ENCODE peak calls at places on chromosomes 16 and 17, in eight cellular contexts. One of them, this sample, is unnamed.

GRCh38 chr16:63890072-63890471 is 1231.8 kb downstream of the CDH11 start:
- DNase-seq in GM23248: peak
- DNase-seq in epithelial cell of prostate: peak
- DNase-seq in effector CD4-positive, alpha-beta T cell: no peak
- DNase-seq in GM13977: no peak
- DNase-seq in activated CD4-positive, alpha-beta T cell treated with anti-CD3 and anti-CD28 coated beads for 4 hours: no peak
- DNase-seq in IMR-90: peak
- DNase-seq in NCI-H345: no peak
- DNase-seq in this sample: no peak

GRCh38 chr17:58172369-58173071 is 5.7 kb downstream of the OR4D2 start:
- DNase-seq in GM23248: peak
- DNase-seq in epithelial cell of prostate: peak
- DNase-seq in effector CD4-positive, alpha-beta T cell: peak
- DNase-seq in GM13977: peak
- DNase-seq in activated CD4-positive, alpha-beta T cell treated with anti-CD3 and anti-CD28 coated beads for 4 hours: peak
- DNase-seq in IMR-90: peak
- DNase-seq in NCI-H345: peak
- DNase-seq in this sample: peak

GRCh38 chr16:28821874-28822519 is 802 bp upstream of the ATXN2L start:
- DNase-seq in GM23248: peak
- DNase-seq in epithelial cell of prostate: no peak
- DNase-seq in effector CD4-positive, alpha-beta T cell: no peak
- DNase-seq in GM13977: no peak
- DNase-seq in activated CD4-positive, alpha-beta T cell treated with anti-CD3 and anti-CD28 coated beads for 4 hours: no peak
- DNase-seq in IMR-90: no peak
- DNase-seq in NCI-H345: no peak
- DNase-seq in this sample: peak

GRCh38 chr17:45964634-45965033 is 34.4 kb upstream of the STH start:
- DNase-seq in GM23248: no peak
- DNase-seq in epithelial cell of prostate: no peak
- DNase-seq in effector CD4-positive, alpha-beta T cell: no peak
- DNase-seq in GM13977: no peak
- DNase-seq in activated CD4-positive, alpha-beta T cell treated with anti-CD3 and anti-CD28 coated beads for 4 hours: no peak
- DNase-seq in IMR-90: no peak
- DNase-seq in NCI-H345: no peak
- DNase-seq in this sample: no peak

GRCh38 chr16:80480664-80481063 is 60.1 kb upstream of the DYNLRB2 start:
- DNase-seq in GM23248: no peak
- DNase-seq in epithelial cell of prostate: no peak
- DNase-seq in effector CD4-positive, alpha-beta T cell: no peak
- DNase-seq in GM13977: no peak
- DNase-seq in activated CD4-positive, alpha-beta T cell treated with anti-CD3 and anti-CD28 coated beads for 4 hours: no peak
- DNase-seq in IMR-90: no peak
- DNase-seq in NCI-H345: no peak
- DNase-seq in this sample: no peak

GRCh38 chr16:82263456-82264159 is 93.6 kb upstream of the MPHOSPH6 start:
- DNase-seq in GM23248: peak
- DNase-seq in epithelial cell of prostate: no peak
- DNase-seq in effector CD4-positive, alpha-beta T cell: peak
- DNase-seq in GM13977: peak
- DNase-seq in activated CD4-positive, alpha-beta T cell treated with anti-CD3 and anti-CD28 coated beads for 4 hours: peak
- DNase-seq in IMR-90: peak
- DNase-seq in NCI-H345: peak
- DNase-seq in this sample: peak

GRCh38 chr17:28897769-28898259 is 281 bp upstream of the FLOT2 start:
- DNase-seq in GM23248: no peak
- DNase-seq in epithelial cell of prostate: no peak
- DNase-seq in effector CD4-positive, alpha-beta T cell: peak
- DNase-seq in GM13977: no peak
- DNase-seq in activated CD4-positive, alpha-beta T cell treated with anti-CD3 and anti-CD28 coated beads for 4 hours: no peak
- DNase-seq in IMR-90: no peak
- DNase-seq in NCI-H345: no peak
- DNase-seq in this sample: no peak

GRCh38 chr17:35614835-35615234 is 27.7 kb downstream of the AP2B1 start:
- DNase-seq in GM23248: no peak
- DNase-seq in epithelial cell of prostate: no peak
- DNase-seq in effector CD4-positive, alpha-beta T cell: no peak
- DNase-seq in GM13977: no peak
- DNase-seq in activated CD4-positive, alpha-beta T cell treated with anti-CD3 and anti-CD28 coated beads for 4 hours: no peak
- DNase-seq in IMR-90: no peak
- DNase-seq in NCI-H345: no peak
- DNase-seq in this sample: no peak

GRCh38 chr17:75152971-75153853 is 1.1 kb downstream of the JPT1 start:
- DNase-seq in GM23248: peak
- DNase-seq in epithelial cell of prostate: no peak
- DNase-seq in effector CD4-positive, alpha-beta T cell: no peak
- DNase-seq in GM13977: peak
- DNase-seq in activated CD4-positive, alpha-beta T cell treated with anti-CD3 and anti-CD28 coated beads for 4 hours: peak
- DNase-seq in IMR-90: peak
- DNase-seq in NCI-H345: peak
- DNase-seq in this sample: peak

GRCh38 chr17:82414548-82415281 is 3.4 kb upstream of the HEXD start:
- DNase-seq in GM23248: peak
- DNase-seq in epithelial cell of prostate: no peak
- DNase-seq in effector CD4-positive, alpha-beta T cell: peak
- DNase-seq in GM13977: peak
- DNase-seq in activated CD4-positive, alpha-beta T cell treated with anti-CD3 and anti-CD28 coated beads for 4 hours: peak
- DNase-seq in IMR-90: peak
- DNase-seq in NCI-H345: peak
- DNase-seq in this sample: peak

GRCh38 chr17:44830359-44831269 is 527 bp upstream of the GJC1 start:
- DNase-seq in GM23248: peak
- DNase-seq in epithelial cell of prostate: no peak
- DNase-seq in effector CD4-positive, alpha-beta T cell: no peak
- DNase-seq in GM13977: peak
- DNase-seq in activated CD4-positive, alpha-beta T cell treated with anti-CD3 and anti-CD28 coated beads for 4 hours: peak
- DNase-seq in IMR-90: no peak
- DNase-seq in NCI-H345: peak
- DNase-seq in this sample: peak

GRCh38 chr17:55735784-55736405 is 13.2 kb upstream of the TMEM100 start:
- DNase-seq in GM23248: peak
- DNase-seq in epithelial cell of prostate: no peak
- DNase-seq in effector CD4-positive, alpha-beta T cell: no peak
- DNase-seq in GM13977: peak
- DNase-seq in activated CD4-positive, alpha-beta T cell treated with anti-CD3 and anti-CD28 coated beads for 4 hours: peak
- DNase-seq in IMR-90: peak
- DNase-seq in NCI-H345: no peak
- DNase-seq in this sample: peak

GRCh38 chr16:69190598-69190997 is 3.6 kb downstream of the SNTB2 start:
- DNase-seq in GM23248: no peak
- DNase-seq in epithelial cell of prostate: no peak
- DNase-seq in effector CD4-positive, alpha-beta T cell: no peak
- DNase-seq in GM13977: no peak
- DNase-seq in activated CD4-positive, alpha-beta T cell treated with anti-CD3 and anti-CD28 coated beads for 4 hours: no peak
- DNase-seq in IMR-90: no peak
- DNase-seq in NCI-H345: no peak
- DNase-seq in this sample: no peak

GRCh38 chr17:72682597-72682996 is 409.9 kb downstream of the SLC39A11 start:
- DNase-seq in GM23248: peak
- DNase-seq in epithelial cell of prostate: no peak
- DNase-seq in effector CD4-positive, alpha-beta T cell: no peak
- DNase-seq in GM13977: no peak
- DNase-seq in activated CD4-positive, alpha-beta T cell treated with anti-CD3 and anti-CD28 coated beads for 4 hours: no peak
- DNase-seq in IMR-90: peak
- DNase-seq in NCI-H345: no peak
- DNase-seq in this sample: no peak

This sample was measured in ACHN.